ENCODE peak calls at places on chromosomes 16 and 17, in seven cellular contexts. One of them, this sample, is unnamed.

GRCh38 chr16:57617604-57618111 is 10.8 kb upstream of the ADGRG1 start:
- DNase-seq in IMR-90: no peak
- DNase-seq in K562: no peak
- DNase-seq in GM12878: no peak
- DNase-seq in WTC11: peak; percentile 1
- DNase-seq in A549: no peak
- DNase-seq in HepG2: no peak
- DNase-seq in this sample: peak; percentile 11

GRCh38 chr17:49414271-49414621 is 436 bp downstream of the PHB1 start:
- DNase-seq in A549: peak; percentile 46
- DNase-seq in IMR-90: no peak
- DNase-seq in WTC11: no peak
- DNase-seq in HepG2: no peak
- DNase-seq in GM12878: no peak
- DNase-seq in K562: peak; percentile 32
- DNase-seq in this sample: no peak

GRCh38 chr16:47358816-47359215 is 102.0 kb downstream of the ITFG1 start:
- DNase-seq in WTC11: no peak
- DNase-seq in K562: no peak
- DNase-seq in A549: no peak
- DNase-seq in HepG2: no peak
- DNase-seq in GM12878: no peak
- DNase-seq in IMR-90: peak; percentile 37
- DNase-seq in this sample: no peak

GRCh38 chr16:46763147-46763546 is 15.0 kb upstream of the MYLK3 start:
- DNase-seq in GM12878: no peak
- DNase-seq in A549: no peak
- DNase-seq in HepG2: no peak
- DNase-seq in IMR-90: no peak
- DNase-seq in K562: no peak
- DNase-seq in WTC11: no peak
- DNase-seq in this sample: no peak

GRCh38 chr17:58414596-58414997 is 2.7 kb downstream of the RNF43 start:
- DNase-seq in WTC11: no peak
- DNase-seq in HepG2: peak; percentile 77
- DNase-seq in IMR-90: no peak
- DNase-seq in A549: no peak
- DNase-seq in K562: no peak
- DNase-seq in GM12878: no peak
- DNase-seq in this sample: no peak

GRCh38 chr16:51524555-51525373 is 373.7 kb upstream of the SALL1 start:
- DNase-seq in WTC11: no peak
- DNase-seq in IMR-90: peak; percentile 75
- DNase-seq in HepG2: no peak
- DNase-seq in GM12878: no peak
- DNase-seq in A549: peak; percentile 26
- DNase-seq in K562: no peak
- DNase-seq in this sample: no peak

GRCh38 chr16:8655184-8655717 is 19.2 kb upstream of the ABAT start:
- DNase-seq in A549: no peak
- DNase-seq in GM12878: peak; percentile 31
- DNase-seq in IMR-90: peak; percentile 35
- DNase-seq in K562: peak; percentile 22
- DNase-seq in HepG2: peak; percentile 73
- DNase-seq in WTC11: peak; percentile 57
- DNase-seq in this sample: no peak

GRCh38 chr16:85614338-85615013 is 1.4 kb downstream of the GSE1 start:
- DNase-seq in GM12878: no peak
- DNase-seq in WTC11: no peak
- DNase-seq in HepG2: no peak
- DNase-seq in A549: peak; percentile 21
- DNase-seq in IMR-90: no peak
- DNase-seq in K562: peak; percentile 71
- DNase-seq in this sample: no peak

GRCh38 chr17:81635973-81636504 is 873 bp downstream of the NPLOC4 start:
- DNase-seq in A549: no peak
- DNase-seq in GM12878: no peak
- DNase-seq in HepG2: no peak
- DNase-seq in WTC11: no peak
- DNase-seq in K562: no peak
- DNase-seq in IMR-90: peak; percentile 60
- DNase-seq in this sample: no peak

GRCh38 chr17:81686614-81687013 is 2.8 kb downstream of the HGS start:
- DNase-seq in GM12878: no peak
- DNase-seq in K562: no peak
- DNase-seq in IMR-90: no peak
- DNase-seq in HepG2: no peak
- DNase-seq in A549: no peak
- DNase-seq in WTC11: no peak
- DNase-seq in this sample: no peak

GRCh38 chr16:1331712-1332617 is 1.5 kb upstream of the BAIAP3 start:
- DNase-seq in IMR-90: peak; percentile 30
- DNase-seq in WTC11: peak; percentile 93
- DNase-seq in K562: peak; percentile 74
- DNase-seq in A549: peak; percentile 94
- DNase-seq in HepG2: peak; percentile 92
- DNase-seq in GM12878: peak; percentile 39
- DNase-seq in this sample: peak; percentile 73

GRCh38 chr17:30922235-30922993 is 669 bp downstream of the ADAP2 start:
- DNase-seq in HepG2: no peak
- DNase-seq in IMR-90: no peak
- DNase-seq in WTC11: peak; percentile 38
- DNase-seq in GM12878: no peak
- DNase-seq in K562: no peak
- DNase-seq in A549: no peak
- DNase-seq in this sample: peak; percentile 67

GRCh38 chr16:31246296-31246695 is 13.5 kb upstream of the ITGAM start:
- DNase-seq in WTC11: no peak
- DNase-seq in HepG2: no peak
- DNase-seq in A549: no peak
- DNase-seq in K562: peak; percentile 2
- DNase-seq in GM12878: no peak
- DNase-seq in IMR-90: no peak
- DNase-seq in this sample: no peak

GRCh38 chr16:2904922-2905240 is 6.8 kb upstream of the FLYWCH1 start:
- DNase-seq in GM12878: no peak
- DNase-seq in IMR-90: no peak
- DNase-seq in A549: no peak
- DNase-seq in WTC11: no peak
- DNase-seq in HepG2: no peak
- DNase-seq in K562: no peak
- DNase-seq in this sample: no peak

GRCh38 chr17:78409191-78409621 is 30.8 kb downstream of the PGS1 start:
- DNase-seq in A549: no peak
- DNase-seq in IMR-90: no peak
- DNase-seq in K562: no peak
- DNase-seq in WTC11: no peak
- DNase-seq in GM12878: no peak
- DNase-seq in HepG2: no peak
- DNase-seq in this sample: no peak

GRCh38 chr17:44084921-44085320 is 14.4 kb downstream of the G6PC3 start:
- DNase-seq in WTC11: no peak
- DNase-seq in K562: no peak
- DNase-seq in IMR-90: no peak
- DNase-seq in GM12878: no peak
- DNase-seq in A549: no peak
- DNase-seq in HepG2: no peak
- DNase-seq in this sample: no peak

GRCh38 chr16:70399951-70400350 is 38.9 kb downstream of the ST3GAL2 start:
- DNase-seq in HepG2: no peak
- DNase-seq in A549: no peak
- DNase-seq in WTC11: no peak
- DNase-seq in IMR-90: no peak
- DNase-seq in GM12878: no peak
- DNase-seq in K562: no peak
- DNase-seq in this sample: no peak

GRCh38 chr16:50025544-50025931 is 513 bp downstream of the CNEP1R1 start:
- DNase-seq in A549: peak; percentile 25
- DNase-seq in IMR-90: no peak
- DNase-seq in GM12878: no peak
- DNase-seq in K562: peak; percentile 28
- DNase-seq in HepG2: peak; percentile 23
- DNase-seq in WTC11: no peak
- DNase-seq in this sample: no peak

GRCh38 chr17:68248199-68248825 is 469 bp downstream of the AMZ2 start:
- DNase-seq in A549: peak; percentile 42
- DNase-seq in HepG2: no peak
- DNase-seq in IMR-90: peak; percentile 57
- DNase-seq in GM12878: no peak
- DNase-seq in WTC11: no peak
- DNase-seq in K562: no peak
- DNase-seq in this sample: no peak

GRCh38 chr16:51648521-51648920 is 497.5 kb upstream of the SALL1 start:
- DNase-seq in GM12878: no peak
- DNase-seq in HepG2: no peak
- DNase-seq in K562: no peak
- DNase-seq in IMR-90: no peak
- DNase-seq in A549: no peak
- DNase-seq in WTC11: no peak
- DNase-seq in this sample: no peak

GRCh38 chr16:23013484-23013883 is 135.8 kb downstream of the USP31 start:
- DNase-seq in A549: no peak
- DNase-seq in IMR-90: peak; percentile 3
- DNase-seq in GM12878: no peak
- DNase-seq in K562: no peak
- DNase-seq in WTC11: no peak
- DNase-seq in HepG2: peak; percentile 33
- DNase-seq in this sample: no peak

GRCh38 chr17:49469831-49470568 is 25.1 kb upstream of the NGFR start:
- DNase-seq in HepG2: no peak
- DNase-seq in K562: peak; percentile 25
- DNase-seq in A549: no peak
- DNase-seq in IMR-90: no peak
- DNase-seq in WTC11: peak; percentile 67
- DNase-seq in GM12878: no peak
- DNase-seq in this sample: peak; percentile 51

GRCh38 chr17:47719411-47720152 is 13.5 kb upstream of the TBX21 start:
- DNase-seq in A549: no peak
- DNase-seq in IMR-90: peak; percentile 72
- DNase-seq in HepG2: no peak
- DNase-seq in K562: no peak
- DNase-seq in WTC11: no peak
- DNase-seq in GM12878: no peak
- DNase-seq in this sample: no peak

GRCh38 chr17:47718634-47719405 is 14.2 kb upstream of the TBX21 start:
- DNase-seq in IMR-90: no peak
- DNase-seq in A549: no peak
- DNase-seq in WTC11: no peak
- DNase-seq in GM12878: no peak
- DNase-seq in K562: no peak
- DNase-seq in HepG2: no peak
- DNase-seq in this sample: no peak

GRCh38 chr17:47721725-47722124 is 11.3 kb upstream of the TBX21 start:
- DNase-seq in IMR-90: no peak
- DNase-seq in K562: no peak
- DNase-seq in GM12878: no peak
- DNase-seq in HepG2: no peak
- DNase-seq in WTC11: no peak
- DNase-seq in A549: no peak
- DNase-seq in this sample: no peak

GRCh38 chr17:47720196-47720595 is 12.8 kb upstream of the TBX21 start:
- DNase-seq in A549: no peak
- DNase-seq in GM12878: no peak
- DNase-seq in IMR-90: no peak
- DNase-seq in HepG2: no peak
- DNase-seq in WTC11: no peak
- DNase-seq in K562: no peak
- DNase-seq in this sample: no peak

GRCh38 chr17:47720754-47721533 is 12.1 kb upstream of the TBX21 start:
- DNase-seq in K562: no peak
- DNase-seq in GM12878: no peak
- DNase-seq in A549: no peak
- DNase-seq in WTC11: peak; percentile 59
- DNase-seq in HepG2: no peak
- DNase-seq in IMR-90: no peak
- DNase-seq in this sample: peak; percentile 70
- TF ChIP-seq USF2 in K562: no peak
- TF ChIP-seq USF2 in GM12878: no peak
- TF ChIP-seq USF2 in A549: no peak
- TF ChIP-seq USF2 in WTC11: peak; percentile 85
- TF ChIP-seq USF2 in HepG2: no peak
- TF ChIP-seq USF2 in IMR-90: peak; percentile 34
- TF ChIP-seq USF2 in this sample: no peak

DNA sequence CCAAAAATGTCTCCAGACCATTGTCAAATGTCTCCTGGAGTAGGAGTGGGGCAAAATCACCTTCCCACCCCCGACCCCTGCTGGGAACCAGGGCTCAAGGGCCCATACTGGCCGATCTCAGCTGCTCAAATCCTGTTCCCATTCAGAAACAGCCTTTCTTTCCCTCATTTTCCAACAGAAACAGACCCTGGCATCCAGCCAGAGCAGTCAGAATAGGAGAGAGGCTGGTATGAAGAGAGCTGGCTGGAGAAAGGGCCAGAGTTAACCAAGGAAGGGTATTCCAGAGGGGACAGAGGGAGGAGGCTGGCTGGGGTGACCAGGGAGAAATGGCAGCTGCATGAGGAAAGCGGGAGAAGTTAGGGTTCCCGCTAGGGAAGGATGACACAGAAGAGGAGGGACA is 199.1 kb downstream of the XYLT1 start:
- DNase-seq in WTC11: no peak
- DNase-seq in HepG2: no peak
- DNase-seq in K562: no peak
- DNase-seq in A549: no peak
- DNase-seq in GM12878: no peak
- DNase-seq in IMR-90: peak; percentile 8
- DNase-seq in this sample: peak; percentile 60
- TF ChIP-seq USF2 in WTC11: no peak
- TF ChIP-seq USF2 in HepG2: no peak
- TF ChIP-seq USF2 in K562: no peak
- TF ChIP-seq USF2 in A549: no peak
- TF ChIP-seq USF2 in GM12878: no peak
- TF ChIP-seq USF2 in IMR-90: no peak
- TF ChIP-seq USF2 in this sample: no peak

GRCh38 chr16:88618182-88618955 is 20.0 kb upstream of the IL17C start:
- DNase-seq in K562: peak; percentile 58
- DNase-seq in IMR-90: peak; percentile 15
- DNase-seq in WTC11: no peak
- DNase-seq in GM12878: no peak
- DNase-seq in A549: no peak
- DNase-seq in HepG2: peak; percentile 91
- DNase-seq in this sample: no peak
- TF ChIP-seq USF2 in K562: no peak
- TF ChIP-seq USF2 in IMR-90: no peak
- TF ChIP-seq USF2 in WTC11: no peak
- TF ChIP-seq USF2 in GM12878: no peak
- TF ChIP-seq USF2 in A549: no peak
- TF ChIP-seq USF2 in HepG2: peak; percentile 68
- TF ChIP-seq USF2 in this sample: no peak

GRCh38 chr17:60244656-60245055 is 94.9 kb downstream of the CA4 start:
- DNase-seq in IMR-90: no peak
- DNase-seq in A549: no peak
- DNase-seq in HepG2: no peak
- DNase-seq in K562: no peak
- DNase-seq in GM12878: no peak
- DNase-seq in WTC11: no peak
- DNase-seq in this sample: no peak

DNA sequence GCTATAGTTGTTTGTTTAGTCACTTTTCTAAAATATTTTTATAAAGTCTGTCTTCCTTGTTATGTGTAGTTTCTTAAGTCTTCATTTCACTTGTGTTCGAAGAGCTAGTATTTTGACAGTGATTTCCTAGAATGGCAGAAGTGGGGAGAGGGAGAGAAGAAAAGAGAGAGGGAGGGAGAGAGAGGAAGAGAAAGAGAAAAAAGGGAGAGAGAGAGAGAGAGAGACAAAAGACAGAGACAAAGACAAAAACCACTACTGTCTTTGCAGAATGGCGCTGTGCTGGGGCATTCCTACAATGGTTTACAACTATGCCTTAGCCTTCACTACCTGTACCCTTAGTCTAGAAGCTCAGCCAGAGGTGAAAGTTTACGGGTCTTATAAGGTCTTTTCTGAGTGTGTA is 90.5 kb downstream of the CA4 start:
- DNase-seq in A549: no peak
- DNase-seq in HepG2: no peak
- DNase-seq in IMR-90: no peak
- DNase-seq in GM12878: no peak
- DNase-seq in K562: no peak
- DNase-seq in WTC11: no peak
- DNase-seq in this sample: no peak
- TF ChIP-seq USF2 in A549: no peak
- TF ChIP-seq USF2 in HepG2: no peak
- TF ChIP-seq USF2 in IMR-90: no peak
- TF ChIP-seq USF2 in GM12878: no peak
- TF ChIP-seq USF2 in K562: no peak
- TF ChIP-seq USF2 in WTC11: no peak
- TF ChIP-seq USF2 in this sample: no peak